ENCODE peak calls at places on chromosomes 2 and 18, in ten cellular contexts. One of them, this sample, is unnamed.

GRCh38 chr2:235485362-235485761 is 8.5 kb upstream of the AGAP1 start:
- DNase-seq in aorta: no peak
- DNase-seq in H9: no peak
- DNase-seq in stimulated activated CD4-positive, alpha-beta T cell treated with anti-CD3 and anti-CD28 coated beads, Interleukin-4, amount 100 ng/mL, for 24 hours: no peak
- DNase-seq in progenitor cell of endocrine pancreas: no peak
- DNase-seq in tibial nerve: no peak
- DNase-seq in D341Med: no peak
- DNase-seq in NB4: no peak
- DNase-seq in stimulated activated naive CD8-positive, alpha-beta T cell treated with anti-CD3 and anti-CD28 coated beads, Interleukin-15, Interleukin-2, amounts not matched to agents 100 U/mL and 50 U/mL, for 24 hours: no peak
- DNase-seq in H4: no peak
- DNase-seq in this sample: no peak

GRCh38 chr18:27717816-27718215 is 459.1 kb downstream of the CDH2 start:
- DNase-seq in aorta: no peak
- DNase-seq in H9: peak
- DNase-seq in stimulated activated CD4-positive, alpha-beta T cell treated with anti-CD3 and anti-CD28 coated beads, Interleukin-4, amount 100 ng/mL, for 24 hours: no peak
- DNase-seq in progenitor cell of endocrine pancreas: no peak
- DNase-seq in tibial nerve: no peak
- DNase-seq in D341Med: no peak
- DNase-seq in NB4: no peak
- DNase-seq in stimulated activated naive CD8-positive, alpha-beta T cell treated with anti-CD3 and anti-CD28 coated beads, Interleukin-15, Interleukin-2, amounts not matched to agents 100 U/mL and 50 U/mL, for 24 hours: no peak
- DNase-seq in H4: no peak
- DNase-seq in this sample: no peak

GRCh38 chr2:20609995-20610357 is 40.9 kb downstream of the HS1BP3 start:
- DNase-seq in aorta: no peak
- DNase-seq in H9: no peak
- DNase-seq in stimulated activated CD4-positive, alpha-beta T cell treated with anti-CD3 and anti-CD28 coated beads, Interleukin-4, amount 100 ng/mL, for 24 hours: no peak
- DNase-seq in progenitor cell of endocrine pancreas: no peak
- DNase-seq in tibial nerve: no peak
- DNase-seq in D341Med: no peak
- DNase-seq in NB4: no peak
- DNase-seq in stimulated activated naive CD8-positive, alpha-beta T cell treated with anti-CD3 and anti-CD28 coated beads, Interleukin-15, Interleukin-2, amounts not matched to agents 100 U/mL and 50 U/mL, for 24 hours: no peak
- DNase-seq in H4: no peak
- DNase-seq in this sample: peak

GRCh38 chr2:97935719-97936161 is 60.0 kb downstream of the TMEM131 start:
- DNase-seq in aorta: no peak
- DNase-seq in H9: no peak
- DNase-seq in stimulated activated CD4-positive, alpha-beta T cell treated with anti-CD3 and anti-CD28 coated beads, Interleukin-4, amount 100 ng/mL, for 24 hours: no peak
- DNase-seq in progenitor cell of endocrine pancreas: no peak
- DNase-seq in tibial nerve: no peak
- DNase-seq in D341Med: no peak
- DNase-seq in NB4: peak
- DNase-seq in stimulated activated naive CD8-positive, alpha-beta T cell treated with anti-CD3 and anti-CD28 coated beads, Interleukin-15, Interleukin-2, amounts not matched to agents 100 U/mL and 50 U/mL, for 24 hours: no peak
- DNase-seq in H4: peak
- DNase-seq in this sample: no peak

GRCh38 chr2:112674229-112674628 is 28.5 kb downstream of the SLC20A1 start:
- DNase-seq in aorta: peak
- DNase-seq in H9: no peak
- DNase-seq in stimulated activated CD4-positive, alpha-beta T cell treated with anti-CD3 and anti-CD28 coated beads, Interleukin-4, amount 100 ng/mL, for 24 hours: no peak
- DNase-seq in progenitor cell of endocrine pancreas: no peak
- DNase-seq in tibial nerve: peak
- DNase-seq in D341Med: no peak
- DNase-seq in NB4: peak
- DNase-seq in stimulated activated naive CD8-positive, alpha-beta T cell treated with anti-CD3 and anti-CD28 coated beads, Interleukin-15, Interleukin-2, amounts not matched to agents 100 U/mL and 50 U/mL, for 24 hours: no peak
- DNase-seq in H4: no peak
- DNase-seq in this sample: no peak

GRCh38 chr2:80050246-80050645 is 254.3 kb downstream of the LRRTM1 start:
- DNase-seq in aorta: no peak
- DNase-seq in H9: no peak
- DNase-seq in stimulated activated CD4-positive, alpha-beta T cell treated with anti-CD3 and anti-CD28 coated beads, Interleukin-4, amount 100 ng/mL, for 24 hours: no peak
- DNase-seq in progenitor cell of endocrine pancreas: no peak
- DNase-seq in tibial nerve: no peak
- DNase-seq in D341Med: no peak
- DNase-seq in NB4: no peak
- DNase-seq in stimulated activated naive CD8-positive, alpha-beta T cell treated with anti-CD3 and anti-CD28 coated beads, Interleukin-15, Interleukin-2, amounts not matched to agents 100 U/mL and 50 U/mL, for 24 hours: no peak
- DNase-seq in H4: no peak
- DNase-seq in this sample: no peak

GRCh38 chr18:40821596-40822243 is 1133.3 kb upstream of the PIK3C3 start:
- DNase-seq in aorta: no peak
- DNase-seq in H9: no peak
- DNase-seq in stimulated activated CD4-positive, alpha-beta T cell treated with anti-CD3 and anti-CD28 coated beads, Interleukin-4, amount 100 ng/mL, for 24 hours: no peak
- DNase-seq in progenitor cell of endocrine pancreas: no peak
- DNase-seq in tibial nerve: no peak
- DNase-seq in D341Med: peak
- DNase-seq in NB4: no peak
- DNase-seq in stimulated activated naive CD8-positive, alpha-beta T cell treated with anti-CD3 and anti-CD28 coated beads, Interleukin-15, Interleukin-2, amounts not matched to agents 100 U/mL and 50 U/mL, for 24 hours: no peak
- DNase-seq in H4: no peak
- DNase-seq in this sample: no peak

GRCh38 chr2:54366487-54367280 is 89.4 kb upstream of the SPTBN1 start:
- DNase-seq in aorta: no peak
- DNase-seq in H9: no peak
- DNase-seq in stimulated activated CD4-positive, alpha-beta T cell treated with anti-CD3 and anti-CD28 coated beads, Interleukin-4, amount 100 ng/mL, for 24 hours: no peak
- DNase-seq in progenitor cell of endocrine pancreas: no peak
- DNase-seq in tibial nerve: no peak
- DNase-seq in D341Med: no peak
- DNase-seq in NB4: no peak
- DNase-seq in stimulated activated naive CD8-positive, alpha-beta T cell treated with anti-CD3 and anti-CD28 coated beads, Interleukin-15, Interleukin-2, amounts not matched to agents 100 U/mL and 50 U/mL, for 24 hours: no peak
- DNase-seq in H4: no peak
- DNase-seq in this sample: no peak

GRCh38 chr2:101204400-101205095 is 48.1 kb upstream of the CNOT11 start:
- DNase-seq in aorta: no peak
- DNase-seq in H9: no peak
- DNase-seq in stimulated activated CD4-positive, alpha-beta T cell treated with anti-CD3 and anti-CD28 coated beads, Interleukin-4, amount 100 ng/mL, for 24 hours: no peak
- DNase-seq in progenitor cell of endocrine pancreas: no peak
- DNase-seq in tibial nerve: no peak
- DNase-seq in D341Med: no peak
- DNase-seq in NB4: peak
- DNase-seq in stimulated activated naive CD8-positive, alpha-beta T cell treated with anti-CD3 and anti-CD28 coated beads, Interleukin-15, Interleukin-2, amounts not matched to agents 100 U/mL and 50 U/mL, for 24 hours: no peak
- DNase-seq in H4: peak
- DNase-seq in this sample: no peak

GRCh38 chr2:218850796-218851195 is 8.8 kb upstream of the WNT6 start:
- DNase-seq in aorta: no peak
- DNase-seq in H9: no peak
- DNase-seq in stimulated activated CD4-positive, alpha-beta T cell treated with anti-CD3 and anti-CD28 coated beads, Interleukin-4, amount 100 ng/mL, for 24 hours: no peak
- DNase-seq in progenitor cell of endocrine pancreas: no peak
- DNase-seq in tibial nerve: no peak
- DNase-seq in D341Med: no peak
- DNase-seq in NB4: no peak
- DNase-seq in stimulated activated naive CD8-positive, alpha-beta T cell treated with anti-CD3 and anti-CD28 coated beads, Interleukin-15, Interleukin-2, amounts not matched to agents 100 U/mL and 50 U/mL, for 24 hours: no peak
- DNase-seq in H4: no peak
- DNase-seq in this sample: peak

GRCh38 chr2:10504370-10504993 is 56.4 kb upstream of the ODC1 start:
- DNase-seq in aorta: peak
- DNase-seq in H9: no peak
- DNase-seq in stimulated activated CD4-positive, alpha-beta T cell treated with anti-CD3 and anti-CD28 coated beads, Interleukin-4, amount 100 ng/mL, for 24 hours: no peak
- DNase-seq in progenitor cell of endocrine pancreas: no peak
- DNase-seq in tibial nerve: no peak
- DNase-seq in D341Med: no peak
- DNase-seq in NB4: no peak
- DNase-seq in stimulated activated naive CD8-positive, alpha-beta T cell treated with anti-CD3 and anti-CD28 coated beads, Interleukin-15, Interleukin-2, amounts not matched to agents 100 U/mL and 50 U/mL, for 24 hours: no peak
- DNase-seq in H4: no peak
- DNase-seq in this sample: no peak

GRCh38 chr2:3348771-3349170 is 28.8 kb downstream of the EIPR1 start:
- DNase-seq in aorta: no peak
- DNase-seq in H9: no peak
- DNase-seq in stimulated activated CD4-positive, alpha-beta T cell treated with anti-CD3 and anti-CD28 coated beads, Interleukin-4, amount 100 ng/mL, for 24 hours: no peak
- DNase-seq in progenitor cell of endocrine pancreas: no peak
- DNase-seq in tibial nerve: no peak
- DNase-seq in D341Med: no peak
- DNase-seq in NB4: no peak
- DNase-seq in stimulated activated naive CD8-positive, alpha-beta T cell treated with anti-CD3 and anti-CD28 coated beads, Interleukin-15, Interleukin-2, amounts not matched to agents 100 U/mL and 50 U/mL, for 24 hours: no peak
- DNase-seq in H4: no peak
- DNase-seq in this sample: no peak

GRCh38 chr2:77397763-77398162 is 124.4 kb downstream of the LRRTM4 start:
- DNase-seq in aorta: no peak
- DNase-seq in H9: no peak
- DNase-seq in stimulated activated CD4-positive, alpha-beta T cell treated with anti-CD3 and anti-CD28 coated beads, Interleukin-4, amount 100 ng/mL, for 24 hours: no peak
- DNase-seq in progenitor cell of endocrine pancreas: no peak
- DNase-seq in tibial nerve: no peak
- DNase-seq in D341Med: no peak
- DNase-seq in NB4: no peak
- DNase-seq in stimulated activated naive CD8-positive, alpha-beta T cell treated with anti-CD3 and anti-CD28 coated beads, Interleukin-15, Interleukin-2, amounts not matched to agents 100 U/mL and 50 U/mL, for 24 hours: no peak
- DNase-seq in H4: no peak
- DNase-seq in this sample: no peak

GRCh38 chr18:48100712-48101165 is 170.3 kb upstream of the SMAD2 start:
- DNase-seq in aorta: no peak
- DNase-seq in H9: peak
- DNase-seq in stimulated activated CD4-positive, alpha-beta T cell treated with anti-CD3 and anti-CD28 coated beads, Interleukin-4, amount 100 ng/mL, for 24 hours: no peak
- DNase-seq in progenitor cell of endocrine pancreas: no peak
- DNase-seq in tibial nerve: no peak
- DNase-seq in D341Med: no peak
- DNase-seq in NB4: peak
- DNase-seq in stimulated activated naive CD8-positive, alpha-beta T cell treated with anti-CD3 and anti-CD28 coated beads, Interleukin-15, Interleukin-2, amounts not matched to agents 100 U/mL and 50 U/mL, for 24 hours: no peak
- DNase-seq in H4: no peak
- DNase-seq in this sample: no peak

GRCh38 chr18:22879279-22879678 is 53.8 kb upstream of the RBBP8 start:
- DNase-seq in aorta: no peak
- DNase-seq in H9: no peak
- DNase-seq in stimulated activated CD4-positive, alpha-beta T cell treated with anti-CD3 and anti-CD28 coated beads, Interleukin-4, amount 100 ng/mL, for 24 hours: no peak
- DNase-seq in progenitor cell of endocrine pancreas: no peak
- DNase-seq in tibial nerve: no peak
- DNase-seq in D341Med: no peak
- DNase-seq in NB4: no peak
- DNase-seq in stimulated activated naive CD8-positive, alpha-beta T cell treated with anti-CD3 and anti-CD28 coated beads, Interleukin-15, Interleukin-2, amounts not matched to agents 100 U/mL and 50 U/mL, for 24 hours: no peak
- DNase-seq in H4: no peak
- DNase-seq in this sample: no peak

GRCh38 chr2:203195331-203195730 is 43.5 kb upstream of the CYP20A1 start:
- DNase-seq in aorta: no peak
- DNase-seq in H9: no peak
- DNase-seq in stimulated activated CD4-positive, alpha-beta T cell treated with anti-CD3 and anti-CD28 coated beads, Interleukin-4, amount 100 ng/mL, for 24 hours: no peak
- DNase-seq in progenitor cell of endocrine pancreas: no peak
- DNase-seq in tibial nerve: no peak
- DNase-seq in D341Med: no peak
- DNase-seq in NB4: no peak
- DNase-seq in stimulated activated naive CD8-positive, alpha-beta T cell treated with anti-CD3 and anti-CD28 coated beads, Interleukin-15, Interleukin-2, amounts not matched to agents 100 U/mL and 50 U/mL, for 24 hours: no peak
- DNase-seq in H4: no peak
- DNase-seq in this sample: no peak

GRCh38 chr2:31523871-31524492 is 56.8 kb downstream of the SRD5A2 start:
- DNase-seq in aorta: peak
- DNase-seq in H9: peak
- DNase-seq in stimulated activated CD4-positive, alpha-beta T cell treated with anti-CD3 and anti-CD28 coated beads, Interleukin-4, amount 100 ng/mL, for 24 hours: peak
- DNase-seq in progenitor cell of endocrine pancreas: peak
- DNase-seq in tibial nerve: peak
- DNase-seq in D341Med: peak
- DNase-seq in NB4: peak
- DNase-seq in stimulated activated naive CD8-positive, alpha-beta T cell treated with anti-CD3 and anti-CD28 coated beads, Interleukin-15, Interleukin-2, amounts not matched to agents 100 U/mL and 50 U/mL, for 24 hours: peak
- DNase-seq in H4: peak
- DNase-seq in this sample: no peak